ENCODE peak calls at places on chromosomes 16 and 17, in five cellular contexts. L is sigmoid colon, V is GM12892, W is suprapubic skin, O is adrenal gland. G is an unnamed sample.

GRCh38 chr16:23999663-24000062 is 163.9 kb downstream of the PRKCB start:
- DNase-seq in V (no peak), L (no peak), O (no peak), W (no peak), G (no peak)

GRCh38 chr17:17156107-17156506 is 50.0 kb downstream of the PLD6 start:
- DNase-seq in W (no peak), L (no peak), O (no peak), V (no peak), G (no peak)

GRCh38 chr17:75486151-75486550 is 29.2 kb downstream of the CASKIN2 start:
- DNase-seq in O (no peak), V (no peak), W (no peak), L (no peak), G (no peak)

GRCh38 chr17:56982312-56982711 is 4.4 kb downstream of the SCPEP1 start:
- DNase-seq in W (no peak), O (no peak), V (no peak), L (no peak), G (no peak)

GRCh38 chr16:2752850-2753522 is 548 bp downstream of the SRRM2 start:
- DNase-seq in W (no peak), L (peak; percentile 93), V (peak; percentile 78), O (peak; percentile 91), G (peak; percentile 87)

GRCh38 chr17:36674278-36674650 is 72.9 kb downstream of the MRM1 start:
- DNase-seq in V (no peak), L (no peak), W (no peak), O (no peak), G (peak; percentile 15)

GRCh38 chr16:49854227-49855203 is 1.4 kb downstream of the ZNF423 start:
- DNase-seq in V (no peak), L (peak; percentile 76), W (no peak), O (peak; percentile 44), G (peak; percentile 49)

GRCh38 chr17:15377608-15378007 is 36.2 kb upstream of the TEKT3 start:
- DNase-seq in W (no peak), O (no peak), L (no peak), V (no peak), G (no peak)

GRCh38 chr16:54633943-54634362 is 296.7 kb upstream of the IRX5 start:
- DNase-seq in L (no peak), O (no peak), W (no peak), V (no peak), G (peak; percentile 48)

GRCh38 chr17:4950075-4950756 is 703 bp upstream of the ENO3 start:
- DNase-seq in V (no peak), W (peak; percentile 84), L (peak; percentile 83), O (peak; percentile 74), G (peak; percentile 54)

GRCh38 chr17:30823425-30823824 is 1.1 kb downstream of the CRLF3 start:
- DNase-seq in O (no peak), V (no peak), W (no peak), L (no peak), G (no peak)

GRCh38 chr16:49701867-49702494 is 153.9 kb downstream of the ZNF423 start:
- DNase-seq in O (no peak), L (peak; percentile 88), V (no peak), W (peak; percentile 86), G (no peak)

GRCh38 chr16:15581127-15581815 is 61.7 kb downstream of the MARF1 start:
- DNase-seq in V (no peak), L (no peak), O (no peak), W (no peak), G (peak; percentile 29)

GRCh38 chr17:75920045-75920560 is 15.4 kb upstream of the MRPL38 start:
- DNase-seq in L (no peak), W (no peak), O (no peak), V (no peak), G (no peak)

GRCh38 chr17:55482591-55483389 is 28.5 kb downstream of the SMIM36 start:
- DNase-seq in L (no peak), W (no peak), V (no peak), O (no peak), G (no peak)

GRCh38 chr16:2190659-2191445 is 5.6 kb downstream of the CASKIN1 start:
- DNase-seq in L (no peak), O (no peak), W (no peak), V (no peak), G (no peak)

GRCh38 chr17:66142428-66142827 is 49.5 kb downstream of the CEP112 start:
- DNase-seq in O (no peak), L (no peak), W (no peak), V (no peak), G (no peak)

GRCh38 chr17:4161179-4161559 is 18.2 kb downstream of the CYB5D2 start:
- DNase-seq in O (peak; percentile 51), W (no peak), V (no peak), L (no peak), G (peak; percentile 14)

GRCh38 chr16:28304214-28304613 is 11.9 kb downstream of the SBK1 start:
- DNase-seq in V (no peak), O (peak; percentile 39), W (no peak), L (no peak), G (peak; percentile 69)

DNA sequence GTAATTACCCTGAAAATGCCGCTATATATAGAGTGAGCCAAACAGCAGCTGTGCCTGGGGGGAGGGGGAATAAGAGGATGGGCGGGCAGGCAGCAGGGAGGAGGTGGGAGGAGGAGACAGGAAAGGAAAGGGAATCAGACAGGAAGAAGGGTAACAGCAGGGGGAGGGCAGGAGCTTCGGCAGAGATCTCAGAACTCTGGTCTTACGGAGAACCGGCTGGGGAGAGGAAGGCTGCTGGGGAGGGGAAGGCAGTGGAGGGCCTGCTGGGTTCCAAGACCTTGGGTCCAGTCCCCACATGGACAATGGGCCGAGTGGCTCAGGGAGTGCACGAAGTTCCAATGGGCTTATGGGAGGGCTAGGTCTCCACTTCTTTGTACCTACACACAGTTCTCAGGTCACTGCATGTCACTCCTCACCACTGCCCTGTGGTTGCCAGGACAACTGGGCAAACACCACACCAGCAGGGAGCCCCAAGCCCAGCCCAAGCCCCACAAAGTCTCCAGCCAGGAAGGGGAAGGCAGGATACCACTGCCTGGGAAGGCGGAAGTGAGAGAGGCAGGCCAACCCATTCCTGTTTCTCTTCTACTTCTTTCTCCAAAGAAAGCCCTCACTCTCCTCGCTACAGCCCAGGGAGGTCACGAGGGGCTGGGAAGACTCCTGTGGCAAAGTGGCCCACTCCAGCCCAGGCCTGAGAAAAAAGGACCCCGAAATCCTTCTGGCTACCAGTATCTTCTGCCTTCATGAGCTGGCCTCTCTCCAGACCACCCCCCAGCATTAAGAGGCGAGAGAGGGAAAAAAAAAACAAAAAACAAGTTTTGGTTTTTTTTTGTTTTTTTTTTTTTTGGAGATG is 25.3 kb downstream of the G6PC3 start:
- DNase-seq in V (no peak), O (no peak), L (peak; percentile 85), W (no peak), G (peak; percentile 85)
- TF ChIP-seq POLR2A in V (no peak), O (no peak), L (no peak), W (no peak), G (no peak)

DNA sequence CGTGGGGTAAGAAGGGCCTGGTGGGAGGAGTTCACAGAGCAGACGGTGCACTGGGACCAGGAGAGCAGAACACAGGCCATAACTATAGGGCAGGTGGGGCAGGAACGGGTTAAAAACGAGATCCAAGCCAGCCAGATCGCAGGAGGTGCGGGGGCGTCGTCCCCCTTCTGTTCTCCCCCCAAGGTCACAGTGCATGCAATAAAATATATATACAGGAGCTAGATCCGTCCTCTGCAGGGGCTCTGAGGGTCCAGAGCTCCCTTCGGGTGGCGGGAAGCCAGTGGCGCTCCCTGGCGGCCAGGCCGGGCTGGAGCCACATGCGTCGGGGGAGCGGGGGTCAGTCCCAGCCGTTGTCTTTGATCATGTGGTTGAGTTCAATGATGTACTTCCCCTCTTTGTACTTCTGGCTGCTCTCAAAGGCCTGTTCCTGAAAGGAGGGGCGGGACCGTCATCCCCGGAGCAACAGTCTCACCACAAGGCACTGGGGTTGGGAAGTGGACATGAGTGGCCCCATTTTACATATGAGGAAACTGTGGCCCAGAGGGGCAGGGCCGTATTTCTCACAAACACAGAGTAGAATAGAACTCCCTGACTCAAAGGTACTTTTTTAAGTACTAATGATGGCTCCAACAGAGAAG is 768 bp upstream of the TBX6 start:
- DNase-seq in W (peak; percentile 90), L (peak; percentile 90), V (peak; percentile 85), O (peak; percentile 69), G (peak; percentile 97)
- TF ChIP-seq POLR2A in W (no peak), L (no peak), V (peak; percentile 27), O (peak; percentile 14), G (peak; percentile 7)

GRCh38 chr17:35086164-35086563 is 22.7 kb upstream of the RFFL start:
- DNase-seq in W (no peak), O (no peak), L (no peak), V (no peak), G (no peak)

GRCh38 chr17:35086931-35087573 is 23.5 kb upstream of the RFFL start:
- DNase-seq in W (no peak), V (no peak), L (no peak), O (no peak), G (peak; percentile 51)

GRCh38 chr17:35088911-35089845 is 25.7 kb upstream of the RFFL start:
- DNase-seq in W (peak; percentile 89), V (peak; percentile 72), O (peak; percentile 89), L (peak; percentile 92), G (peak; percentile 90)

GRCh38 chr17:35088647-35088910 is 25.1 kb upstream of the RFFL start:
- DNase-seq in V (no peak), W (no peak), O (no peak), L (peak; percentile 77), G (no peak)

DNA sequence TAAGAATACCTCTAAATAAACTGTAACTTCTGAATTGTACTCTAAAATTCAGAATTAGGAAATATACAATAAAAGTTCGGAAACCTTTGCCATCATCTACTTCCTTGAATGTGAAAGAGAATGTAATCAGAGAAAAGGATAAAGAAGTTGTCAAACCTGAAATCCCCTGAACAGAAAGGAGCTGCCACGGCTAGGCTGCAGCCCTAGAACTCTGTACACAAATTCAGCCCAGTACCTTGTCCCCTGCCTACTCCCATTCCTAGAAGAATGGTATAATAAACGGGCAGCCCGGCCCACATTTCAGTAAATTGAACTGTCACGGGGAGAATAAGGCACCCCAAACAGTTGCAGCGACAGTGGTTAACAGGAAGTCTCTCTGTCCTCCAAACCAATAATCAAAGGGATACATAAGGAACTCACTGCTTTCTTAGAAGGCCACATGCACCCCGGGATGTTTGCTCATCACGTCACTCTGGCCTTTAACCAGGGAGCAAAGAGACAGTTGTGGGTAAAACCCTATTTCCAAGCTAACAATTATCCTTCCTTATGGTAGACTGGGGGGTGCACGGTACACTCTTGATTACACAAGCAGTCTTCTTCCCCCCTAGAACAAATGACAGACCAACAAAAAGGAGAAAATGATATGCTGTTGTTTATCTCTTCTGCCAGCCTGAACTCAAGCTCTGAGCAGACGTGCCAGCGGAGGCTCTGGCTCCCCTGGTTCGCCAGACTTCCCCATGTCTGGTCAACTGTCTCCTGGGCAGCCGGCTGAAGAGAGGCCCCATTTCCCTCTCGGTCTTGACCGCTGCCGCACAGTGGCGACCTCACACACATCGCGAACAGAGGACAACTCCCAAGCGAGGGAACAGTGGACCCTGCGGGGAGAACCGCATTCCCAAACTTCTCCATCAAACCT is 24.5 kb upstream of the RFFL start:
- DNase-seq in O (peak; percentile 52), W (peak; percentile 76), L (peak; percentile 82), V (no peak), G (peak; percentile 77)
- TF ChIP-seq POLR2A in O (peak; percentile 26), W (no peak), L (no peak), V (peak; percentile 15), G (no peak)

GRCh38 chr17:40018211-40019121 is 3.2 kb downstream of the CSF3 start:
- DNase-seq in L (peak; percentile 75), O (no peak), W (no peak), V (peak; percentile 7), G (no peak)

GRCh38 chr17:40016692-40017000 is 1.4 kb downstream of the CSF3 start:
- DNase-seq in L (no peak), V (peak; percentile 8), O (no peak), W (no peak), G (no peak)

GRCh38 chr17:40019140-40019991 is 4.1 kb downstream of the CSF3 start:
- DNase-seq in L (peak; percentile 77), V (peak; percentile 16), O (no peak), W (no peak), G (no peak)

GRCh38 chr17:40015998-40016691 is 905 bp downstream of the CSF3 start:
- DNase-seq in O (no peak), V (no peak), W (no peak), L (no peak), G (no peak)

GRCh38 chr17:40017422-40018080 is 2.3 kb downstream of the CSF3 start:
- DNase-seq in V (peak; percentile 3), L (no peak), O (no peak), W (no peak), G (no peak)
- TF ChIP-seq POLR2A in V (no peak), L (no peak), O (no peak), W (no peak), G (no peak)

G was measured in NB4.